ENCODE peak calls at places on chromosomes 11 and 22, in five cellular contexts. V, O, D, P and W are unnamed samples.

GRCh38 chr11:121048464-121049233 is 24.7 kb downstream of the TBCEL start:
- DNase-seq in P (no peak), O (no peak), V (peak; percentile 54), D (no peak), W (no peak)

GRCh38 chr22:48650323-48651035 is 1177.2 kb downstream of the BRD1 start:
- DNase-seq in O (no peak), P (no peak), D (no peak), V (no peak), W (no peak)

GRCh38 chr11:118328745-118329144 is 13.8 kb downstream of the CD3D start:
- DNase-seq in O (no peak), V (no peak), P (no peak), D (no peak), W (no peak)

GRCh38 chr11:95850137-95850536 is 59.8 kb downstream of the CEP57 start:
- DNase-seq in D (no peak), O (no peak), V (peak; percentile 52), P (no peak), W (no peak)

GRCh38 chr11:119380816-119381185 is 689 bp downstream of the USP2 start:
- DNase-seq in V (no peak), P (no peak), D (peak; percentile 47), O (no peak), W (peak; percentile 29)

GRCh38 chr22:17606472-17606871 is 22.1 kb downstream of the ATP6V1E1 start:
- DNase-seq in P (peak; percentile 78), V (no peak), O (no peak), D (no peak), W (no peak)

GRCh38 chr11:11563193-11563592 is 58.6 kb downstream of the GALNT18 start:
- DNase-seq in P (no peak), V (no peak), D (no peak), O (no peak), W (no peak)

GRCh38 chr22:27019827-27020226 is 362.4 kb downstream of the MIAT start:
- DNase-seq in V (no peak), O (no peak), P (no peak), D (no peak), W (no peak)

GRCh38 chr11:65645710-65646109 is 7.8 kb downstream of the SIPA1 start:
- DNase-seq in O (no peak), P (peak; percentile 32), D (no peak), V (no peak), W (no peak)

GRCh38 chr11:121681536-121681935 is 228.8 kb upstream of the SORL1-AS1 start:
- DNase-seq in V (peak; percentile 57), D (no peak), P (no peak), O (no peak), W (no peak)

GRCh38 chr11:58466293-58466692 is 24.3 kb upstream of the OR5B12 start:
- DNase-seq in V (peak; percentile 16), D (no peak), O (no peak), P (no peak), W (no peak)

GRCh38 chr11:13338437-13339069 is 61.0 kb downstream of the BMAL1 start:
- DNase-seq in D (no peak), O (no peak), V (peak; percentile 58), P (peak; percentile 44), W (no peak)

GRCh38 chr11:98358551-98358950 is 662.2 kb upstream of the CNTN5 start:
- DNase-seq in O (no peak), V (peak; percentile 58), P (no peak), D (no peak), W (no peak)

GRCh38 chr11:18111005-18111404 is 5.1 kb upstream of the SAAL1 start:
- DNase-seq in D (no peak), V (peak; percentile 16), O (no peak), P (no peak), W (no peak)

GRCh38 chr22:44693756-44694155 is 8.2 kb upstream of the PRR5 start:
- DNase-seq in P (no peak), V (no peak), D (no peak), O (no peak), W (no peak)

GRCh38 chr11:206516-207212 is 535 bp downstream of the BET1L start:
- DNase-seq in P (no peak), O (no peak), D (no peak), V (no peak), W (no peak)

DNA sequence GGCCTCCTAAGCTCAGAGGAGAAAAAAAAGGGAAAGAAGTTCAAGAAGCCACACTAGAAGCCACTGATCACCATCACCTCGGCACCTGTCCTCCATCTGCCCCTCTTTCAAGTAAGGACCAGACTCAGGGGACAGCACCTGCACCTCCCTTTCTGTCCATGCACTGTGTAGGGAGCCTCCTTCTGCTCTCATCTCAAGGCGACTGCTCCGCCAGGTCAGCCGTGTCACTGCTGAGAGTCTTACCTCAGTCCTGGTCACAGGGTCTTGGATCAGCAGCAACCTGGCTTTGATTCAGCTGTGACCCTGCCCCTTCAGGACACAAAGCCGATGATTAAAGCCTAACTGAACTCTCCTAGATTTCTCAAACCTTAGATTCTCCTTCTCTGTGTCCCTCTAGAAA is 101.5 kb downstream of the ZNF280B start:
- DNase-seq in P (no peak), O (no peak), D (no peak), V (no peak), W (no peak)
- H3K4me1 ChIP-seq in P (no peaks in the 10 kb centered on the region), O (no peaks in the 10 kb centered on the region), D (no peaks in the 10 kb centered on the region), V (no peaks in the 10 kb centered on the region), W (no peaks in the 10 kb centered on the region)

GRCh38 chr22:43094085-43094484 is 4.9 kb upstream of the TTLL1 start:
- DNase-seq in V (peak; percentile 84), O (no peak), P (no peak), D (peak; percentile 78), W (no peak)

GRCh38 chr22:43092085-43092484 is 2.9 kb upstream of the TTLL1 start:
- DNase-seq in O (no peak), V (no peak), D (no peak), P (no peak), W (no peak)

GRCh38 chr22:43088979-43089717 is at the start of gene TTLL1:
- DNase-seq in O (peak; percentile 67), D (peak; percentile 82), V (peak; percentile 85), P (peak; percentile 91), W (peak; percentile 69)

GRCh38 chr22:43088616-43088978 is 594 bp downstream of the TTLL1 start:
- DNase-seq in D (no peak), O (no peak), V (no peak), P (no peak), W (no peak)

GRCh38 chr22:43090130-43090789 is 1.1 kb upstream of the TTLL1 start:
- DNase-seq in D (peak; percentile 88), O (no peak), V (peak; percentile 84), P (peak; percentile 90), W (peak; percentile 33)
- TF ChIP-seq CTCF in D (peak; percentile 89), O (peak; percentile 23), V (peak; percentile 70), P (peak; percentile 46), W (no peak)

GRCh38 chr11:129189646-129190045 is 2.5 kb downstream of the ARHGAP32 start:
- DNase-seq in P (no peak), V (no peak), O (no peak), D (no peak), W (no peak)

GRCh38 chr11:129195682-129196081 is 3.6 kb upstream of the ARHGAP32 start:
- DNase-seq in O (no peak), P (no peak), V (no peak), D (no peak), W (no peak)

GRCh38 chr11:129190087-129190486 is 2.0 kb downstream of the ARHGAP32 start:
- DNase-seq in D (no peak), P (peak; percentile 29), O (no peak), V (peak; percentile 24), W (no peak)

GRCh38 chr11:129192150-129192549 is at the start of gene ARHGAP32:
- DNase-seq in P (no peak), D (no peak), V (peak; percentile 33), O (no peak), W (no peak)

GRCh38 chr11:129191649-129192048 is 476 bp downstream of the ARHGAP32 start:
- DNase-seq in V (peak; percentile 74), O (no peak), D (no peak), P (no peak), W (no peak)
- H3K4me3 ChIP-seq in V (peak overlapping the region; percentile 16), O (no peak overlapping the region), D (no peak overlapping the region), P (no peak overlapping the region), W (no peak overlapping the region)

GRCh38 chr11:68373810-68374501 is 61.6 kb downstream of the LRP5 start:
- DNase-seq in O (no peak), P (peak; percentile 86), D (peak; percentile 81), V (no peak), W (no peak)

GRCh38 chr11:68373189-68373809 is 60.9 kb downstream of the LRP5 start:
- DNase-seq in P (peak; percentile 67), O (no peak), V (no peak), D (no peak), W (no peak)

GRCh38 chr11:68371176-68372041 is 59.0 kb downstream of the LRP5 start:
- DNase-seq in D (no peak), O (no peak), V (no peak), P (no peak), W (no peak)

GRCh38 chr11:68372114-68372513 is 59.7 kb downstream of the LRP5 start:
- DNase-seq in O (no peak), V (no peak), D (no peak), P (peak; percentile 54), W (no peak)

GRCh38 chr11:68372625-68373024 is 60.2 kb downstream of the LRP5 start:
- DNase-seq in O (no peak), V (no peak), D (no peak), P (no peak), W (no peak)
- H3K4me1 ChIP-seq in O (peaks cover 48% of the 10 kb centered on the region), V (no peaks in the 10 kb centered on the region), D (peaks cover 40% of the 10 kb centered on the region), P (peaks cover 11% of the 10 kb centered on the region), W (peaks cover 63% of the 10 kb centered on the region)

GRCh38 chr11:2293396-2294339 is 8.1 kb downstream of the C11orf21 start:
- DNase-seq in O (no peak), V (no peak), P (no peak), D (no peak), W (no peak)
- TF ChIP-seq CTCF in O (no peak), V (no peak), P (no peak), D (peak; percentile 54), W (no peak)

GRCh38 chr11:7577226-7577882 is 63.6 kb downstream of the PPFIBP2 start:
- DNase-seq in D (no peak), V (no peak), P (peak; percentile 66), O (peak; percentile 28), W (peak; percentile 87)
- H3K4me3 ChIP-seq in D (no peak overlapping the region), V (no peak overlapping the region), P (no peak overlapping the region), O (peak overlapping the region; percentile 7), W (peak overlapping the region; percentile 51)

GRCh38 chr22:24432059-24432853 is 4.9 kb downstream of the ADORA2A start:
- DNase-seq in D (no peak), O (peak; percentile 45), V (no peak), P (peak; percentile 82), W (no peak)
- H3K4me1 ChIP-seq in D (peaks cover 24% of the 10 kb centered on the region), O (peaks cover 65% of the 10 kb centered on the region), V (peaks cover 3% of the 10 kb centered on the region), P (no peaks in the 10 kb centered on the region), W (peaks cover 30% of the 10 kb centered on the region)

GRCh38 chr11:70377645-70378044 is 20.7 kb upstream of the CTTN start:
- DNase-seq in O (no peak), D (no peak), V (no peak), P (no peak), W (no peak)

GRCh38 chr11:70381350-70381749 is 17.0 kb upstream of the CTTN start:
- DNase-seq in P (no peak), O (no peak), D (no peak), V (no peak), W (no peak)

GRCh38 chr11:70376621-70377020 is 21.7 kb upstream of the CTTN start:
- DNase-seq in O (no peak), V (no peak), P (no peak), D (no peak), W (no peak)

GRCh38 chr11:70381872-70382842 is 16.2 kb upstream of the CTTN start:
- DNase-seq in D (no peak), V (no peak), O (no peak), P (peak; percentile 21), W (no peak)

GRCh38 chr11:70378506-70379134 is 19.7 kb upstream of the CTTN start:
- DNase-seq in O (no peak), P (no peak), V (no peak), D (no peak), W (no peak)
- TF ChIP-seq CTCF in O (no peak), P (no peak), V (peak; percentile 56), D (peak; percentile 32), W (no peak)